ENCODE peak calls at places on chromosomes 5 and 9, in nine cellular contexts. A, J, O, B, N, S, C, X and I are unnamed samples.

GRCh38 chr5:148904440-148904839 is 78.0 kb downstream of the ADRB2 start:
- DNase-seq in A (peak), J (no peak), O (no peak), B (no peak), N (no peak), S (peak), C (no peak), X (no peak), I (no peak)

GRCh38 chr9:108475813-108476212 is 380.0 kb downstream of the ACTL7B start:
- DNase-seq in A (no peak), J (no peak), O (no peak), B (no peak), N (no peak), S (no peak), C (no peak), X (no peak), I (no peak)

GRCh38 chr9:89318123-89319014 is at the start of gene SECISBP2:
- DNase-seq in A (peak), J (peak), O (peak), B (peak), N (peak), S (peak), C (peak), X (peak), I (peak)

GRCh38 chr5:171908638-171909037 is 97.8 kb downstream of the FBXW11 start:
- DNase-seq in A (no peak), J (no peak), O (no peak), B (no peak), N (no peak), S (peak), C (no peak), X (no peak), I (no peak)

GRCh38 chr5:151864349-151864748 is 60.3 kb downstream of the GLRA1 start:
- DNase-seq in A (no peak), J (no peak), O (no peak), B (no peak), N (no peak), S (no peak), C (no peak), X (no peak), I (no peak)

GRCh38 chr9:69157751-69158466 is 16.2 kb upstream of the TJP2 start:
- DNase-seq in A (no peak), J (no peak), O (peak), B (no peak), N (peak), S (no peak), C (peak), X (no peak), I (no peak)

GRCh38 chr5:120083851-120084615 is 380.1 kb upstream of the PRR16 start:
- DNase-seq in A (no peak), J (no peak), O (no peak), B (no peak), N (no peak), S (no peak), C (peak), X (no peak), I (no peak)

GRCh38 chr5:178529080-178529479 is 61.1 kb downstream of the COL23A1 start:
- DNase-seq in A (no peak), J (no peak), O (no peak), B (no peak), N (no peak), S (no peak), C (no peak), X (no peak), I (no peak)

GRCh38 chr9:18396102-18396728 is 77.7 kb upstream of the ADAMTSL1 start:
- DNase-seq in A (no peak), J (no peak), O (no peak), B (no peak), N (peak), S (no peak), C (peak), X (peak), I (no peak)

GRCh38 chr5:2921176-2921575 is 169.7 kb upstream of the IRX2 start:
- DNase-seq in A (no peak), J (no peak), O (no peak), B (no peak), N (no peak), S (no peak), C (no peak), X (no peak), I (no peak)

GRCh38 chr5:98997000-98997399 is 68.2 kb upstream of the CHD1 start:
- DNase-seq in A (no peak), J (no peak), O (no peak), B (no peak), N (peak), S (no peak), C (peak), X (peak), I (no peak)

GRCh38 chr9:126756876-126757415 is 47.9 kb upstream of the ZBTB43 start:
- DNase-seq in A (no peak), J (no peak), O (no peak), B (no peak), N (no peak), S (no peak), C (no peak), X (no peak), I (no peak)

GRCh38 chr5:112933651-112934365 is 11.8 kb upstream of the REEP5 start:
- DNase-seq in A (no peak), J (no peak), O (no peak), B (no peak), N (peak), S (no peak), C (peak), X (no peak), I (no peak)

GRCh38 chr5:180847053-180847452 is 14.0 kb downstream of the ZFP62 start:
- DNase-seq in A (no peak), J (no peak), O (no peak), B (no peak), N (no peak), S (no peak), C (no peak), X (no peak), I (no peak)

GRCh38 chr5:9063615-9064245 is 482.1 kb downstream of the SEMA5A start:
- DNase-seq in A (no peak), J (no peak), O (no peak), B (no peak), N (no peak), S (no peak), C (no peak), X (no peak), I (no peak)

GRCh38 chr9:26142201-26142600 is 464.0 kb upstream of the TUSC1 start:
- DNase-seq in A (no peak), J (no peak), O (no peak), B (no peak), N (no peak), S (no peak), C (no peak), X (no peak), I (no peak)

GRCh38 chr9:105291938-105292337 is 47.5 kb downstream of the SLC44A1 start:
- DNase-seq in A (no peak), J (no peak), O (no peak), B (no peak), N (no peak), S (no peak), C (no peak), X (no peak), I (no peak)

GRCh38 chr5:146995878-146996277 is 117.3 kb upstream of the PPP2R2B start:
- DNase-seq in A (no peak), J (no peak), O (no peak), B (peak), N (no peak), S (no peak), C (no peak), X (no peak), I (no peak)

GRCh38 chr5:117889592-117889991 is 1098.8 kb downstream of the DTWD2 start:
- DNase-seq in A (no peak), J (no peak), O (no peak), B (no peak), N (peak), S (no peak), C (peak), X (no peak), I (no peak)

GRCh38 chr9:249025-249424 is 34.4 kb downstream of the DOCK8 start:
- DNase-seq in A (no peak), J (no peak), O (no peak), B (no peak), N (no peak), S (no peak), C (no peak), X (no peak), I (no peak)

GRCh38 chr5:179183481-179183880 is 123.3 kb downstream of the ZNF354C start:
- DNase-seq in A (no peak), J (no peak), O (no peak), B (no peak), N (no peak), S (no peak), C (no peak), X (no peak), I (no peak)

GRCh38 chr5:36691993-36692392 is 85.6 kb downstream of the SLC1A3 start:
- DNase-seq in A (peak), J (no peak), O (no peak), B (no peak), N (peak), S (no peak), C (peak), X (no peak), I (no peak)

GRCh38 chr5:91332267-91333044 is 50.7 kb downstream of the ARRDC3 start:
- DNase-seq in A (no peak), J (no peak), O (no peak), B (peak), N (peak), S (no peak), C (peak), X (peak), I (no peak)

GRCh38 chr5:174412374-174412773 is 312.0 kb upstream of the MSX2 start:
- DNase-seq in A (no peak), J (no peak), O (no peak), B (no peak), N (no peak), S (no peak), C (no peak), X (no peak), I (no peak)

GRCh38 chr9:4980046-4980727 is 4.9 kb upstream of the JAK2 start:
- DNase-seq in A (no peak), J (no peak), O (no peak), B (no peak), N (no peak), S (no peak), C (no peak), X (no peak), I (no peak)

GRCh38 chr5:57783693-57784092 is 301.1 kb upstream of the ACTBL2 start:
- DNase-seq in A (no peak), J (no peak), O (no peak), B (no peak), N (no peak), S (no peak), C (peak), X (no peak), I (no peak)

GRCh38 chr9:127769985-127770904 is 8.2 kb downstream of the SH2D3C start:
- DNase-seq in A (no peak), J (no peak), O (peak), B (no peak), N (no peak), S (no peak), C (no peak), X (no peak), I (no peak)
- TF ChIP-seq CTCF in A (no peak), J (no peak), O (no peak), B (no peak), N (no peak), S (no peak), C (no peak), X (no peak), I (no peak)

GRCh38 chr5:141757402-141757801 is 75.4 kb upstream of the ARAP3 start:
- DNase-seq in A (no peak), J (peak), O (peak), B (peak), N (no peak), S (no peak), C (peak), X (peak), I (peak)
- TF ChIP-seq CTCF in A (no peak), J (peak), O (no peak), B (peak), N (peak), S (peak), C (peak), X (peak), I (no peak)

GRCh38 chr9:33785914-33786313 is 9.4 kb upstream of the PRSS3 start:
- DNase-seq in A (no peak), J (no peak), O (no peak), B (no peak), N (no peak), S (no peak), C (no peak), X (peak), I (no peak)
- TF ChIP-seq CTCF in A (no peak), J (no peak), O (peak), B (peak), N (peak), S (no peak), C (peak), X (no peak), I (no peak)

GRCh38 chr9:75087824-75088645 is at the start of the genes NMRK1 and OSTF1:
- DNase-seq in A (peak), J (peak), O (peak), B (peak), N (peak), S (peak), C (peak), X (peak), I (peak)
- TF ChIP-seq CTCF in A (no peak), J (no peak), O (no peak), B (no peak), N (no peak), S (peak), C (no peak), X (no peak), I (no peak)

GRCh38 chr9:113675475-113675941 is 200.6 kb upstream of the ZNF618 start:
- DNase-seq in A (peak), J (peak), O (no peak), B (no peak), N (peak), S (no peak), C (peak), X (no peak), I (no peak)
- TF ChIP-seq CTCF in A (no peak), J (no peak), O (no peak), B (no peak), N (peak), S (no peak), C (peak), X (no peak), I (no peak)

GRCh38 chr9:98536542-98537173 is 172.1 kb downstream of the GABBR2 start:
- DNase-seq in A (no peak), J (no peak), O (peak), B (peak), N (no peak), S (no peak), C (no peak), X (peak), I (no peak)
- TF ChIP-seq CTCF in A (no peak), J (no peak), O (peak), B (peak), N (no peak), S (no peak), C (peak), X (no peak), I (peak)

GRCh38 chr9:136665111-136665703 is 2.5 kb downstream of the EGFL7 start:
- DNase-seq in A (no peak), J (no peak), O (no peak), B (peak), N (no peak), S (no peak), C (no peak), X (no peak), I (no peak)
- TF ChIP-seq CTCF in A (no peak), J (no peak), O (no peak), B (peak), N (peak), S (peak), C (peak), X (no peak), I (peak)

GRCh38 chr5:39654715-39655114 is 229.9 kb upstream of the DAB2 start:
- DNase-seq in A (no peak), J (no peak), O (no peak), B (no peak), N (no peak), S (no peak), C (no peak), X (no peak), I (no peak)

GRCh38 chr5:39656600-39656999 is 231.8 kb upstream of the DAB2 start:
- DNase-seq in A (no peak), J (no peak), O (no peak), B (no peak), N (no peak), S (no peak), C (no peak), X (no peak), I (no peak)

GRCh38 chr5:39658861-39659260 is 234.1 kb upstream of the DAB2 start:
- DNase-seq in A (no peak), J (no peak), O (no peak), B (no peak), N (no peak), S (no peak), C (no peak), X (no peak), I (no peak)

GRCh38 chr5:39660020-39660419 is 235.2 kb upstream of the DAB2 start:
- DNase-seq in A (no peak), J (no peak), O (no peak), B (no peak), N (no peak), S (no peak), C (no peak), X (no peak), I (no peak)

GRCh38 chr5:39657943-39658342 is 233.2 kb upstream of the DAB2 start:
- DNase-seq in A (no peak), J (no peak), O (no peak), B (no peak), N (peak), S (no peak), C (no peak), X (no peak), I (no peak)
- TF ChIP-seq CTCF in A (no peak), J (no peak), O (no peak), B (no peak), N (no peak), S (no peak), C (no peak), X (no peak), I (no peak)

GRCh38 chr5:159316519-159317383 is 13.5 kb downstream of the IL12B start:
- DNase-seq in A (no peak), J (peak), O (peak), B (peak), N (peak), S (peak), C (peak), X (peak), I (peak)
- TF ChIP-seq CTCF in A (peak), J (peak), O (peak), B (peak), N (peak), S (peak), C (peak), X (peak), I (peak)

DNA sequence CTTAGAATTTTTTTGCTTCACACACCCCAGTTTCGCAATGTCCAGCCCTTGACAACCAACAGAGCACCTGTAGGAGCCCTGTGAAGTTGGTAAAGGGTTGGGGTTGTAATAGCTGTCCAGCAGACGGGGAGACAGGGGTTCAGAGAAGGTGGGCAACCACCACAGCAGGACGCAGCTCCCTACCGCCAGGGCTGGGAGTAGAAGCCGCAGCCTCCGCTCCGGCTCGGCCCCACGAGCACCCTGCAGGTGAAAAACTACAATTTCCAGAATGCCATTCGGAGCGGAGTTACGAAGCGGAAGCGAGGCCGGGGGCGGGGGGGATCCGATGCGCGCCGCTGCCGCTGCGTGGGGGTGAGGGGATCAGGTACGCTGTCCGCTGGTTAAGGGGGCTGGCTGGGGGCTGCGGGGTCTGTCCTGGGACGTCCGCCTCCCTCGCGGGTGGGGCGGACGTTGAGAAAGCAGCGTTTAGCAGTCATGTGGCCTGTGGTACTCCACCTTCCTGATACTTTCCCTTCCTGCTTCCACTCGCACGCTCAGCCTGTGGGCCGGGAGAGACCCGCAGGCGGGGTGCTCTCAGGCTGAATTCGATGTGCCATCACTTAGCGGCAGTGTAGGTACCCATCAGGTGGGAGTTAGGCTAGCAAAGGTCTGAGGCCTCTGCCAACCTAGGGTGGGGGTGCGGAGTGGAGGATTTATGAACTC is at the start of gene TRMT10B:
- DNase-seq in A (peak), J (peak), O (peak), B (peak), N (peak), S (peak), C (peak), X (peak), I (peak)
- TF ChIP-seq CTCF in A (no peak), J (no peak), O (no peak), B (no peak), N (no peak), S (no peak), C (peak), X (no peak), I (no peak)